ENCODE peak calls at places on chromosomes 1 and 21, in five cellular contexts. I is heart left ventricle, W is H54, J is stomach, V is NB4. C is an unnamed sample.
A peak's percentile ranks its signal among the peaks of the same experiment; 100 is the strongest.

GRCh38 chr1:65704318-65704717 is 88.4 kb upstream of the PDE4B start:
- DNase-seq in V (no peak), I (no peak), W (no peak), J (no peak), C (no peak)

GRCh38 chr1:206963740-206964139 is 6.5 kb downstream of the FCAMR start:
- DNase-seq in W (no peak), V (no peak), I (no peak), J (no peak), C (no peak)

GRCh38 chr21:41558842-41559241 is 50.9 kb upstream of the TMPRSS2 start:
- DNase-seq in W (no peak), I (no peak), V (no peak), J (no peak), C (no peak)

GRCh38 chr1:48470506-48470905 is 1.5 kb downstream of the SPATA6 start:
- DNase-seq in W (no peak), J (peak; percentile 57), V (no peak), I (peak; percentile 37), C (peak; percentile 2)

GRCh38 chr1:14738235-14738634 is 139.8 kb downstream of the KAZN start:
- DNase-seq in J (no peak), V (no peak), I (no peak), W (no peak), C (no peak)

GRCh38 chr1:201476670-201477344 is 7.8 kb upstream of the PHLDA3 start:
- DNase-seq in I (no peak), W (no peak), J (no peak), V (peak; percentile 54), C (no peak)

GRCh38 chr1:201119206-201119814 is 7.1 kb upstream of the CACNA1S start:
- DNase-seq in V (peak; percentile 64), J (peak; percentile 35), W (peak; percentile 82), I (no peak), C (peak; percentile 27)

GRCh38 chr21:32412162-32412997 is at the start of gene EVA1C:
- DNase-seq in I (peak; percentile 77), V (no peak), J (peak; percentile 83), W (peak; percentile 84), C (peak; percentile 75)

GRCh38 chr1:114113801-114114750 is 39.6 kb downstream of the SYT6 start:
- DNase-seq in I (peak; percentile 13), W (peak; percentile 47), V (peak; percentile 89), J (no peak), C (peak; percentile 35)

GRCh38 chr1:186375929-186376330 is 292 bp downstream of the ODR4 start:
- DNase-seq in J (no peak), W (peak; percentile 12), V (no peak), I (no peak), C (no peak)

GRCh38 chr1:201551877-201552731 is 13.2 kb downstream of the NAV1 start:
- DNase-seq in W (peak; percentile 62), J (no peak), V (peak; percentile 74), I (no peak), C (no peak)

GRCh38 chr1:1294250-1294890 is 13.4 kb downstream of the ACAP3 start:
- DNase-seq in W (no peak), J (no peak), I (no peak), V (no peak), C (no peak)

GRCh38 chr1:20350421-20350820 is 59.7 kb downstream of the VWA5B1 start:
- DNase-seq in I (no peak), J (no peak), V (no peak), W (no peak), C (no peak)

GRCh38 chr1:241615043-241615974 is 24.9 kb downstream of the CHML start:
- DNase-seq in J (peak; percentile 38), W (peak; percentile 30), V (no peak), I (no peak), C (no peak)

GRCh38 chr1:96901783-96902363 is 180.3 kb downstream of the PTBP2 start:
- DNase-seq in J (no peak), V (no peak), I (no peak), W (no peak), C (no peak)

GRCh38 chr1:229884765-229885164 is 182.3 kb upstream of the GALNT2 start:
- DNase-seq in I (no peak), V (no peak), J (peak; percentile 40), W (no peak), C (peak; percentile 14)

GRCh38 chr1:112317140-112317539 is 78.9 kb upstream of the CTTNBP2NL start:
- DNase-seq in I (no peak), W (no peak), V (no peak), J (no peak), C (no peak)

GRCh38 chr1:19418503-19418971 is 66.8 kb downstream of the CAPZB start:
- DNase-seq in J (no peak), W (no peak), I (no peak), V (peak; percentile 15), C (no peak)

GRCh38 chr1:244022301-244022700 is 28.8 kb upstream of the ZBTB18 start:
- DNase-seq in I (no peak), W (no peak), V (peak; percentile 31), J (no peak), C (no peak)

GRCh38 chr1:216665381-216665780 is 57.8 kb downstream of the ESRRG start:
- DNase-seq in W (no peak), J (no peak), V (peak; percentile 24), I (no peak), C (peak; percentile 26)

GRCh38 chr1:163171826-163172225 is 30.9 kb downstream of the RGS5 start:
- DNase-seq in V (no peak), J (no peak), W (no peak), I (no peak), C (no peak)

GRCh38 chr1:51732701-51733425 is 116.0 kb downstream of the OSBPL9 start:
- DNase-seq in J (no peak), W (no peak), V (no peak), I (no peak), C (no peak)
- TF ChIP-seq POLR2A in J (no peak), W (no peak), V (no peak), I (no peak), C (no peak)

GRCh38 chr1:38003261-38004250 is 1.8 kb downstream of the FHL3 start:
- DNase-seq in V (peak; percentile 57), J (no peak), W (no peak), I (no peak), C (peak; percentile 45)
- TF ChIP-seq POLR2A in V (no peak), J (no peak), W (no peak), I (no peak), C (no peak)

DNA sequence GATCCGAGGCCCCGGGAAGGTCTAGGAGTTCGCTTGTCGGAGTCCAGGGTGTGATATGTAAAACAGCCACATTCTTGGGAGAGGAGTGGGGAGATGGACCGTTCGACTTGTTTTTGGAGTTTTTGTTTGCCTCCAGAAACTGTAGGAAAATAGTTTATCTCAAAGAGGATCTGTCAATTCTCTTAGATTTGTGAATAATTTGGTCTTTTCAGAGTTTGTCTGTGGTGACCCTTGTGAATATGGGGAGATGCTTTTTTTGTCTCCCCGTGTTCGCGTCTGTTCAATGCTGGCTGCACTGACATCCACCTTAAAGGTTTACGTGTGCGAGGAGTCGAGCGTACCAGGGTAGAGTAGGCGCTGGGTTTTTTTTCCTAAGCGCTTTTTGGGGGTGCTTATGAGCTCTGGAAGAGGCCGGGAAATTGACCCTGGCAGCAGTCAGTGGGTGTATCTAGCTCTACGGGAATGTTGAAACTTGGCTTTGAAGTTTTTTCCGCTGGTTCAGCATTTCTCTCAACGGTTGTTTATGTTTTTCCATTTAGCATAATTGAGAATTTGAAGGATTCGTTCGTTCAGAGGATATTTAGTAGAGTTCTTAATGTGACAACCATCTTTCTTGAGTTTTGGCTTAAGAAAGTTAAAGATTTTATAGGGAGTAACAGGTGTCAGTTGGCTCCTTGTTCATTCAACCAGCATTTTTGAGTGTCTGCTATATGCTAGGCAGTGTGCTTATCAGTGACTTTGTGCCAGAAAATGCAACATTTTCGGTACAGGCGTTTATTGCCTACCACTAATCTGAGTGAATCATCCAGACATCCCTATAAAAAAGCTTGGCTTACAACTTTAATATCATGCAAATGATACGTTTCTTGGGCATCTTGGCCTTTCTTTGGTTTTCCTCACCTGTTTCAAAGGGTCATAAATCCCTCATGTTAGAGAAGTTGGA is 1.2 kb downstream of the SZRD1 start:
- DNase-seq in W (no peak), V (peak; percentile 21), J (no peak), I (no peak), C (peak; percentile 50)
- TF ChIP-seq POLR2A in W (no peak), V (no peak), J (no peak), I (no peak), C (no peak)

GRCh38 chr1:70115315-70115714 is 90.1 kb downstream of the LRRC40 start:
- DNase-seq in V (no peak), W (no peak), I (no peak), J (no peak), C (no peak)

GRCh38 chr1:70112838-70113237 is 92.5 kb downstream of the LRRC40 start:
- DNase-seq in W (no peak), V (peak; percentile 9), J (no peak), I (no peak), C (peak; percentile 30)
- TF ChIP-seq POLR2A in W (no peak), V (no peak), J (no peak), I (no peak), C (no peak)

GRCh38 chr1:59064592-59064991 is 232.3 kb upstream of the FGGY start:
- DNase-seq in J (no peak), W (no peak), I (no peak), V (no peak), C (no peak)

GRCh38 chr1:59062743-59063142 is 234.2 kb upstream of the FGGY start:
- DNase-seq in W (no peak), J (peak; percentile 44), I (peak; percentile 16), V (no peak), C (peak; percentile 58)

GRCh38 chr1:59063501-59063900 is 233.4 kb upstream of the FGGY start:
- DNase-seq in J (no peak), I (no peak), V (no peak), W (no peak), C (no peak)

GRCh38 chr1:59058681-59059441 is 238.0 kb upstream of the FGGY start:
- DNase-seq in J (no peak), V (no peak), I (no peak), W (no peak), C (no peak)

DNA sequence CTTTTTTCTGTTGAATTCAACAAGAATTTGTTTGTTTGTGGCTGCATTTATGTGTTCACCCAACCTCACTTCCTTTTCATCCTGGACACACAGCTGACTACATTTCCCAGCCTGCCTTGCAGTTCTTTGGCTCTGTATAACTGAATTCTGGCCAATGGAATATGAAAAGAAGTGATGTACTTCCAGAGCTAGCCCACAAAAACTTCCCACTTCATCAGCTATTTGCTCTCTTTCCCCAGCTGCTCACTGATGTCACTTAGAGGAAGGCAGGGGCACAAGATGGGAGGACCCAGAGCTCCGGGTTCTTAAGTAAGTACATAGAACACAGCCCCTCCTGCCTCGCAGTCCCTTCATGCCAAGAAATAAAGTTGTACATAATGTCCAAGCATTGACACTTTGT is 235.0 kb upstream of the FGGY start:
- DNase-seq in W (no peak), V (peak; percentile 33), J (no peak), I (peak; percentile 80), C (no peak)
- TF ChIP-seq POLR2A in W (no peak), V (no peak), J (no peak), I (peak; percentile 83), C (no peak)

GRCh38 chr21:29290245-29290644 is 8.5 kb upstream of the BACH1 start:
- DNase-seq in V (no peak), J (no peak), W (no peak), I (no peak), C (peak; percentile 14)

GRCh38 chr21:29288239-29288638 is 10.5 kb upstream of the BACH1 start:
- DNase-seq in V (no peak), W (no peak), J (no peak), I (no peak), C (no peak)

GRCh38 chr21:29289317-29289716 is 9.4 kb upstream of the BACH1 start:
- DNase-seq in W (no peak), V (no peak), J (no peak), I (no peak), C (peak; percentile 29)

GRCh38 chr21:29287383-29287782 is 11.3 kb upstream of the BACH1 start:
- DNase-seq in V (peak; percentile 68), I (no peak), J (no peak), W (no peak), C (no peak)
- TF ChIP-seq POLR2A in V (no peak), I (no peak), J (no peak), W (no peak), C (no peak)

C was measured in erythroblast.